ENCODE peak calls at places on chromosome 2, in ten cellular contexts. One of them, this sample, is unnamed.

GRCh38 chr2:228841877-228842276 is 429.2 kb downstream of the PID1 start:
- DNase-seq in GM13977: no peak
- DNase-seq in type B pancreatic cell: no peak
- DNase-seq in AG08395: peak
- DNase-seq in HFF-Myc: peak
- DNase-seq in AG09309: no peak
- DNase-seq in activated T-helper 1 cell treated with anti-CD3 and anti-CD28 coated beads, Interleukin-2, amount 50 U/mL, for 16 hours: no peak
- DNase-seq in HEK293T: no peak
- DNase-seq in stomach: no peak
- DNase-seq in GOT3: no peak
- DNase-seq in this sample: no peak

GRCh38 chr2:31429040-31429439 is 14.5 kb upstream of the XDH start:
- DNase-seq in AG09309: no peak
- DNase-seq in type B pancreatic cell: no peak
- DNase-seq in stomach: no peak
- DNase-seq in HEK293T: no peak
- DNase-seq in HFF-Myc: no peak
- DNase-seq in AG08395: no peak
- DNase-seq in activated T-helper 1 cell treated with anti-CD3 and anti-CD28 coated beads, Interleukin-2, amount 50 U/mL, for 16 hours: no peak
- DNase-seq in GM13977: no peak
- DNase-seq in GOT3: no peak
- DNase-seq in this sample: no peak

GRCh38 chr2:25168256-25169072 is at the start of gene POMC:
- DNase-seq in type B pancreatic cell: no peak
- DNase-seq in stomach: peak
- DNase-seq in AG08395: peak
- DNase-seq in HFF-Myc: no peak
- DNase-seq in GOT3: no peak
- DNase-seq in HEK293T: peak
- DNase-seq in AG09309: no peak
- DNase-seq in GM13977: peak
- DNase-seq in activated T-helper 1 cell treated with anti-CD3 and anti-CD28 coated beads, Interleukin-2, amount 50 U/mL, for 16 hours: no peak
- DNase-seq in this sample: peak

GRCh38 chr2:207764096-207764630 is 5.5 kb downstream of the FZD5 start:
- DNase-seq in type B pancreatic cell: no peak
- DNase-seq in AG09309: no peak
- DNase-seq in HEK293T: no peak
- DNase-seq in stomach: no peak
- DNase-seq in GM13977: no peak
- DNase-seq in AG08395: no peak
- DNase-seq in GOT3: no peak
- DNase-seq in HFF-Myc: no peak
- DNase-seq in activated T-helper 1 cell treated with anti-CD3 and anti-CD28 coated beads, Interleukin-2, amount 50 U/mL, for 16 hours: no peak
- DNase-seq in this sample: no peak

GRCh38 chr2:149224458-149224857 is 105.9 kb upstream of the LYPD6 start:
- DNase-seq in GOT3: no peak
- DNase-seq in activated T-helper 1 cell treated with anti-CD3 and anti-CD28 coated beads, Interleukin-2, amount 50 U/mL, for 16 hours: no peak
- DNase-seq in HEK293T: no peak
- DNase-seq in AG09309: no peak
- DNase-seq in stomach: peak
- DNase-seq in type B pancreatic cell: no peak
- DNase-seq in HFF-Myc: no peak
- DNase-seq in AG08395: no peak
- DNase-seq in GM13977: no peak
- DNase-seq in this sample: no peak

GRCh38 chr2:188245230-188245629 is 46.4 kb upstream of the GULP1 start:
- DNase-seq in stomach: no peak
- DNase-seq in AG08395: no peak
- DNase-seq in AG09309: no peak
- DNase-seq in HFF-Myc: no peak
- DNase-seq in activated T-helper 1 cell treated with anti-CD3 and anti-CD28 coated beads, Interleukin-2, amount 50 U/mL, for 16 hours: no peak
- DNase-seq in type B pancreatic cell: no peak
- DNase-seq in HEK293T: no peak
- DNase-seq in GOT3: no peak
- DNase-seq in GM13977: no peak
- DNase-seq in this sample: no peak

GRCh38 chr2:215870088-215870490 is 143.3 kb downstream of the MREG start:
- DNase-seq in AG08395: peak
- DNase-seq in HFF-Myc: peak
- DNase-seq in HEK293T: no peak
- DNase-seq in GM13977: no peak
- DNase-seq in activated T-helper 1 cell treated with anti-CD3 and anti-CD28 coated beads, Interleukin-2, amount 50 U/mL, for 16 hours: no peak
- DNase-seq in stomach: no peak
- DNase-seq in AG09309: peak
- DNase-seq in type B pancreatic cell: no peak
- DNase-seq in GOT3: no peak
- DNase-seq in this sample: no peak

GRCh38 chr2:133747965-133748700 is 179.9 kb upstream of the NCKAP5 start:
- DNase-seq in type B pancreatic cell: no peak
- DNase-seq in AG08395: no peak
- DNase-seq in HEK293T: no peak
- DNase-seq in GM13977: no peak
- DNase-seq in activated T-helper 1 cell treated with anti-CD3 and anti-CD28 coated beads, Interleukin-2, amount 50 U/mL, for 16 hours: no peak
- DNase-seq in AG09309: no peak
- DNase-seq in GOT3: no peak
- DNase-seq in stomach: no peak
- DNase-seq in HFF-Myc: no peak
- DNase-seq in this sample: no peak

GRCh38 chr2:54122171-54122935 is 6.9 kb downstream of the ACYP2 start:
- DNase-seq in HEK293T: no peak
- DNase-seq in activated T-helper 1 cell treated with anti-CD3 and anti-CD28 coated beads, Interleukin-2, amount 50 U/mL, for 16 hours: no peak
- DNase-seq in type B pancreatic cell: no peak
- DNase-seq in AG09309: no peak
- DNase-seq in HFF-Myc: no peak
- DNase-seq in stomach: no peak
- DNase-seq in AG08395: no peak
- DNase-seq in GOT3: no peak
- DNase-seq in GM13977: no peak
- DNase-seq in this sample: no peak

GRCh38 chr2:156580501-156580900 is 144.3 kb downstream of the GPD2 start:
- DNase-seq in AG09309: no peak
- DNase-seq in AG08395: no peak
- DNase-seq in GOT3: no peak
- DNase-seq in stomach: no peak
- DNase-seq in type B pancreatic cell: no peak
- DNase-seq in HEK293T: no peak
- DNase-seq in HFF-Myc: no peak
- DNase-seq in activated T-helper 1 cell treated with anti-CD3 and anti-CD28 coated beads, Interleukin-2, amount 50 U/mL, for 16 hours: no peak
- DNase-seq in GM13977: no peak
- DNase-seq in this sample: no peak

GRCh38 chr2:178523596-178524134 is 43.4 kb downstream of the PLEKHA3 start:
- DNase-seq in GOT3: no peak
- DNase-seq in type B pancreatic cell: no peak
- DNase-seq in AG09309: no peak
- DNase-seq in GM13977: no peak
- DNase-seq in HEK293T: peak
- DNase-seq in AG08395: peak
- DNase-seq in activated T-helper 1 cell treated with anti-CD3 and anti-CD28 coated beads, Interleukin-2, amount 50 U/mL, for 16 hours: no peak
- DNase-seq in stomach: no peak
- DNase-seq in HFF-Myc: no peak
- DNase-seq in this sample: no peak

This sample was measured in body of pancreas.